ENCODE peak calls at places on chromosomes 16 and 17, in six cellular contexts. One of them, this sample, is unnamed.

GRCh38 chr16:81625544-81626152 is 153.4 kb upstream of the PLCG2 start:
- DNase-seq in B cell: no peak
- DNase-seq in GM12864: no peak
- DNase-seq in epithelial cell of proximal tubule: peak
- DNase-seq in natural killer cell: no peak
- DNase-seq in IMR-90: peak
- DNase-seq in this sample: no peak

GRCh38 chr16:180101-180920 is at the start of gene HBQ1:
- DNase-seq in GM12864: no peak
- DNase-seq in IMR-90: no peak
- DNase-seq in B cell: no peak
- DNase-seq in epithelial cell of proximal tubule: no peak
- DNase-seq in natural killer cell: peak
- DNase-seq in this sample: no peak

GRCh38 chr16:49463529-49463928 is 89.9 kb downstream of the C16orf78 start:
- DNase-seq in IMR-90: no peak
- DNase-seq in B cell: peak
- DNase-seq in natural killer cell: peak
- DNase-seq in GM12864: peak
- DNase-seq in epithelial cell of proximal tubule: no peak
- DNase-seq in this sample: no peak

GRCh38 chr17:2975469-2975958 is 87.9 kb downstream of the OR1D5 start:
- DNase-seq in GM12864: no peak
- DNase-seq in B cell: no peak
- DNase-seq in IMR-90: no peak
- DNase-seq in epithelial cell of proximal tubule: no peak
- DNase-seq in natural killer cell: no peak
- DNase-seq in this sample: no peak

GRCh38 chr17:71438631-71439146 is 682.1 kb upstream of the SOX9 start:
- DNase-seq in IMR-90: peak
- DNase-seq in B cell: no peak
- DNase-seq in natural killer cell: no peak
- DNase-seq in GM12864: no peak
- DNase-seq in epithelial cell of proximal tubule: peak
- DNase-seq in this sample: peak

GRCh38 chr16:10181196-10182162 is 749 bp downstream of the GRIN2A start:
- DNase-seq in natural killer cell: no peak
- DNase-seq in epithelial cell of proximal tubule: no peak
- DNase-seq in GM12864: no peak
- DNase-seq in IMR-90: peak
- DNase-seq in B cell: no peak
- DNase-seq in this sample: peak

GRCh38 chr17:30188211-30188939 is 47.1 kb downstream of the SLC6A4 start:
- DNase-seq in GM12864: no peak
- DNase-seq in natural killer cell: no peak
- DNase-seq in B cell: no peak
- DNase-seq in epithelial cell of proximal tubule: peak
- DNase-seq in IMR-90: no peak
- DNase-seq in this sample: no peak

GRCh38 chr16:81582655-81583441 is 138.2 kb downstream of the CMIP start:
- DNase-seq in epithelial cell of proximal tubule: no peak
- DNase-seq in natural killer cell: no peak
- DNase-seq in GM12864: no peak
- DNase-seq in B cell: no peak
- DNase-seq in IMR-90: no peak
- DNase-seq in this sample: no peak

GRCh38 chr17:81511800-81512559 is 619 bp downstream of the ACTG1 start:
- DNase-seq in GM12864: no peak
- DNase-seq in B cell: no peak
- DNase-seq in IMR-90: no peak
- DNase-seq in natural killer cell: peak
- DNase-seq in epithelial cell of proximal tubule: no peak
- DNase-seq in this sample: no peak

GRCh38 chr17:29347831-29348281 is 42.3 kb upstream of the TAOK1 start:
- DNase-seq in GM12864: no peak
- DNase-seq in IMR-90: no peak
- DNase-seq in B cell: no peak
- DNase-seq in epithelial cell of proximal tubule: no peak
- DNase-seq in natural killer cell: no peak
- DNase-seq in this sample: peak

DNA sequence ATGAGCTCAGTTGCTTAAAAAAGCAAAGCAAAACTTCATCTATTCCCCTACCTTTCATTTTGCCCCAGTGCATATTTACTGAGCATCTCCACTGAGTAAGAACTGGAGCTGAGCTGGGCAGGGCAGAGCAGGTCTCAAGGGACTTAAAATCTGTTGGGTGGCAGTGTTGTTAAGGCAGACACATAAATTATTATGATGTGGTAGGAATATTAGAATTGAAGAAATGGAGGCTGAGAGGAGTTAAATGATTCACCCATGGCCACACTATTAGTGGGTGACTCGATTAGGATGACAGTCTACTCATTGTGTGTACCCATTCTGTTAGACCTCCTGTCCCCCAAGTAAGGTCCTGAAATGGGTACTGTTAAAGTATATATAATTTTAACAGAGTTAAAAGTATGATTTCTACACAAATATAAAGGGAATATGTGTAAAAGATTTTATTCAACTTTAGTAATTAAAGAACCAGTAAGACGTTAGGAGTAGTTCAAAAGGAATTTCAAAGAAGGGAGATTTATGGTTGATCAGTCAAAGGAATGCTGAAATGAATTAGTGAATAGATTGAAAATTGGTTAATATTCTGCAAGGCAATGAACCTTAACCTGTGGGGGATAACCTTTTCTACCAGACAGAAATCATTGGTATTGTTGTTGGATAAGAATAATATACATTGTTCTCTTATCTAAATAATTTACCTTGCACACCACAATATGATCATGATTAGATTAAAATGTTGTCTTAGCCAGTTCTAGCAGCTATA is 17.5 kb downstream of the ITGB3 start:
- DNase-seq in GM12864: no peak
- DNase-seq in IMR-90: no peak
- DNase-seq in epithelial cell of proximal tubule: peak
- DNase-seq in B cell: no peak
- DNase-seq in natural killer cell: no peak
- DNase-seq in this sample: no peak
- TF ChIP-seq CTCF in GM12864: no peak
- TF ChIP-seq CTCF in IMR-90: no peak
- TF ChIP-seq CTCF in epithelial cell of proximal tubule: no peak
- TF ChIP-seq CTCF in B cell: no peak
- TF ChIP-seq CTCF in natural killer cell: no peak
- TF ChIP-seq CTCF in this sample: no peak

GRCh38 chr17:61196799-61197198 is 202.8 kb upstream of the TBX2 start:
- DNase-seq in GM12864: no peak
- DNase-seq in IMR-90: peak
- DNase-seq in B cell: no peak
- DNase-seq in natural killer cell: no peak
- DNase-seq in epithelial cell of proximal tubule: no peak
- DNase-seq in this sample: no peak
- TF ChIP-seq CTCF in GM12864: no peak
- TF ChIP-seq CTCF in IMR-90: no peak
- TF ChIP-seq CTCF in B cell: no peak
- TF ChIP-seq CTCF in natural killer cell: no peak
- TF ChIP-seq CTCF in epithelial cell of proximal tubule: no peak
- TF ChIP-seq CTCF in this sample: no peak

DNA sequence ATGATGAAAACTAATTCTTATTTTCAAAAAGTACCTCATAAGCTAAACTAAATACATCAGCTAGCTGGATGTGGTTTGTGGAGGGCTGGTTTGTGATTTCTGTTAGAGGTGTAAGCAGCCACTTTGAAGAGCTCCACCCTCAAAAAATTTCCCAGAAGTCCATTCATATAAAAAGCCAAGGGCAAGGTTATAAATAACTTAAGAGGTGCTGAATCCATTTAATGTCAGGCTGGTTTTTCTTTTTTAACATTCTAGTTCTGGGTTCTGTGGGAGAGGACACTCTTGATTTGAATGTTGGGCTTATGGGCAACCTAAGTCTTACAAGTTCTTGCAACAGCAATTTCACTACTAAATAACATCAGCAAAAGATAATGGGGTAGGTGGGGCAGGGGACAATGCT is 3.4 kb upstream of the WIPI1 start:
- DNase-seq in GM12864: no peak
- DNase-seq in B cell: no peak
- DNase-seq in IMR-90: no peak
- DNase-seq in epithelial cell of proximal tubule: no peak
- DNase-seq in natural killer cell: peak
- DNase-seq in this sample: no peak
- TF ChIP-seq CTCF in GM12864: no peak
- TF ChIP-seq CTCF in B cell: no peak
- TF ChIP-seq CTCF in IMR-90: no peak
- TF ChIP-seq CTCF in epithelial cell of proximal tubule: no peak
- TF ChIP-seq CTCF in natural killer cell: no peak
- TF ChIP-seq CTCF in this sample: no peak

DNA sequence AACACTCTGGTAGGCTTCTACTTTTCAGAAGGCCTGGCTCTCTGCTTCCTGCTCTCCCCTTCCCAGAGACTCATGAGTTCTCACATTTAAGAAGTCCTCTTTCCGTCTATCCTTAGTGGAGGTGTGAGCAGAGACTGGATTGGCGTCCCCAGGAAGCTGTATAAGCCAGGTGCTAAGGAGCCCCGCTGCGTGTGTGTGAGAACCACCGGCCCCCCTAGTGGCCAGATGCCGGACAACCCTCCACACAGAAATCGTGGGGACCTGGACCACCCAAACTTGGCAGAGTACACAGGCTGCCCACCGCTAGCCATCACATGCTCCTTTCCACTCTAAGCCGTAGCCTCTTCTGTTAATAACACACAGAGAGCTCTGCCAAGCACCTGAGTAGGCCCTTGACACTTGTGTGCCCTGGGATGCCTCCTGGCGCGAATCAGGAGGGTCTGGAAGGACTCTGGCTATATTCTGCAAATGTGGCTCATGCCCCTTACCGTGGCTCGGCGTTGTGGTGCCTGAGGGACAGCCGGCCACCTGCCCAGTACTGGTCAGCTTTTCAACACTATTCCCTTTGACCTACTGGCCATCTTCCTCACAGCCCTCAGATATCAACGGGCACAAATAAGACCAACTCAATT is 13.9 kb downstream of the CYB5D2 start:
- DNase-seq in B cell: no peak
- DNase-seq in IMR-90: no peak
- DNase-seq in GM12864: no peak
- DNase-seq in natural killer cell: no peak
- DNase-seq in epithelial cell of proximal tubule: no peak
- DNase-seq in this sample: no peak
- TF ChIP-seq CTCF in B cell: no peak
- TF ChIP-seq CTCF in IMR-90: no peak
- TF ChIP-seq CTCF in GM12864: peak
- TF ChIP-seq CTCF in natural killer cell: no peak
- TF ChIP-seq CTCF in epithelial cell of proximal tubule: peak
- TF ChIP-seq CTCF in this sample: no peak

GRCh38 chr17:27550974-27551505 is 79.9 kb upstream of the LGALS9 start:
- DNase-seq in GM12864: no peak
- DNase-seq in B cell: no peak
- DNase-seq in natural killer cell: no peak
- DNase-seq in epithelial cell of proximal tubule: no peak
- DNase-seq in IMR-90: no peak
- DNase-seq in this sample: no peak

GRCh38 chr17:27554152-27554551 is 76.8 kb upstream of the LGALS9 start:
- DNase-seq in B cell: no peak
- DNase-seq in IMR-90: peak
- DNase-seq in GM12864: no peak
- DNase-seq in natural killer cell: no peak
- DNase-seq in epithelial cell of proximal tubule: no peak
- DNase-seq in this sample: no peak

GRCh38 chr17:27551701-27552466 is 79.1 kb upstream of the LGALS9 start:
- DNase-seq in GM12864: no peak
- DNase-seq in natural killer cell: no peak
- DNase-seq in IMR-90: peak
- DNase-seq in epithelial cell of proximal tubule: no peak
- DNase-seq in B cell: no peak
- DNase-seq in this sample: no peak

GRCh38 chr17:27553019-27553511 is 77.9 kb upstream of the LGALS9 start:
- DNase-seq in B cell: no peak
- DNase-seq in natural killer cell: no peak
- DNase-seq in GM12864: no peak
- DNase-seq in epithelial cell of proximal tubule: peak
- DNase-seq in IMR-90: no peak
- DNase-seq in this sample: no peak

DNA sequence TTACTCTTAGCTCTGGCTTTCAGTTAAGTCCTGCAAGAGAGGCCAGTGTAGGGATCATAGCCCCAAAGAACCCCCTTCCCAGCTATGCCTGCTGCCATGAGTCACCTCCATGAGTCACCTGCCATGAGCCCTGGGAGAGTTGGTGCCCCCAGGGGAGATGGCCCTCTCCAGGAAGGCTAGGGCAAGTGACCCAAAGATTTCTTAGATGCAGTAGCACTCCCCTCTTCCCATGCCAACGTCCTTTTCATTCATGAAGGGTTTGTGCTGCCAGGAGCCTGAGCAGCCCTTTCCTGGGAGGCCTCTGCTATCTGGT is 78.6 kb upstream of the LGALS9 start:
- DNase-seq in IMR-90: peak
- DNase-seq in epithelial cell of proximal tubule: peak
- DNase-seq in natural killer cell: no peak
- DNase-seq in B cell: no peak
- DNase-seq in GM12864: no peak
- DNase-seq in this sample: no peak
- TF ChIP-seq CTCF in IMR-90: peak
- TF ChIP-seq CTCF in epithelial cell of proximal tubule: peak
- TF ChIP-seq CTCF in natural killer cell: no peak
- TF ChIP-seq CTCF in B cell: no peak
- TF ChIP-seq CTCF in GM12864: no peak
- TF ChIP-seq CTCF in this sample: no peak

DNA sequence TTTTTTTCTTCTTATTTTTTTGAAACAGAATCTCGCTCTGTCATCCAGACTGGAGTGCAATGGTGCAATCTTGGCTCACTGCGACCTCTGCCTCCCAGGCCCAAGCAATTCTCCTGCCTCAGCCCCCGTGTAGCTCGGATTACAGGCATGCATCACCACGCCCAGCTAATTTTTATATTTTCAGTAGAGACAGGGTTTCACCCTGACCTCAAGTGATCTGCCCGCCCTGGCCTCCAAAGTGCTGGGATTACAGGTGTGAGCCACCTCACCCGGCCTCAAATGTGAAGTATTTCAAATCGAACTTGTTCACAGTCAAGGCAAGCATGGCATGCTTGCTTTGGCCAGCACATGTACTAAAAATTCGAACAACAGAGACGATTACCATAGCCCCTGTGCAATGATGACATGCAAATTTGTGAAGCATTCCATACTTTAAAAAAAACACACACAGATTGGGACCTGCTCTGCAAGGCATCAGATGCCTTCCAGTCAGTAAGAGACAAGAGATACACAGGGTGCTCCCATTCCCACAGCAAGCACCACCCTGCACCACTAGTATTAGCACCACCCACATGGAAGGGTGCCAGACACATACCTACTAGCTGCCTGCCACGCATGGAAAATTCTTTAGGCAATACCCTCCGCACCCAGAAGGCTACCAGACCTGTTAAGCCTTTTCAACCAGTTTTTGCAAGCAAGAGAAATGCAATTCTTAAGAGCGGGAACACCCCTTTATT is 47.2 kb downstream of the ANKRD11 start:
- DNase-seq in IMR-90: peak
- DNase-seq in natural killer cell: no peak
- DNase-seq in B cell: no peak
- DNase-seq in epithelial cell of proximal tubule: no peak
- DNase-seq in GM12864: no peak
- DNase-seq in this sample: peak
- TF ChIP-seq CTCF in IMR-90: peak
- TF ChIP-seq CTCF in natural killer cell: no peak
- TF ChIP-seq CTCF in B cell: no peak
- TF ChIP-seq CTCF in epithelial cell of proximal tubule: peak
- TF ChIP-seq CTCF in GM12864: no peak
- TF ChIP-seq CTCF in this sample: peak

GRCh38 chr16:9092282-9092962 is 978 bp downstream of the HAPSTR1 start:
- DNase-seq in natural killer cell: peak
- DNase-seq in GM12864: no peak
- DNase-seq in epithelial cell of proximal tubule: no peak
- DNase-seq in IMR-90: no peak
- DNase-seq in B cell: no peak
- DNase-seq in this sample: no peak
- TF ChIP-seq CTCF in natural killer cell: no peak
- TF ChIP-seq CTCF in GM12864: no peak
- TF ChIP-seq CTCF in epithelial cell of proximal tubule: peak
- TF ChIP-seq CTCF in IMR-90: peak
- TF ChIP-seq CTCF in B cell: peak
- TF ChIP-seq CTCF in this sample: no peak